ENCODE peak calls at places on chromosomes 11 and 22, in nine cellular contexts. D is effector CD4-positive, alpha-beta T cell; K is stimulated activated CD4-positive, alpha-beta T cell treated with anti-CD3 and anti-CD28 coated beads, Interleukin-4, amount 100 ng/mL, for 1 hour; I is dermis blood vessel endothelial cell; Y is tibial nerve; W is EL; A is mesenteric fat pad; J is heart left ventricle; H is fibroblast of villous mesenchyme. G is an unnamed sample.

GRCh38 chr11:76007179-76007578 is 192.2 kb downstream of the UVRAG start:
- DNase-seq in A (no peak), W (peak), Y (no peak), J (no peak), I (no peak), K (no peak), D (no peak), H (no peak), G (peak)

GRCh38 chr11:12995211-12995610 is 13.9 kb upstream of the RASSF10 start:
- DNase-seq in H (peak), A (no peak), D (no peak), W (no peak), Y (no peak), I (no peak), K (no peak), J (no peak), G (peak)

GRCh38 chr22:28867191-28867590 is 16.2 kb upstream of the ZNRF3 start:
- DNase-seq in Y (no peak), W (no peak), H (no peak), I (no peak), A (no peak), D (no peak), J (no peak), K (no peak), G (no peak)

GRCh38 chr22:27534720-27535125 is 266.8 kb downstream of the MN1 start:
- DNase-seq in I (no peak), K (no peak), H (peak), J (no peak), D (no peak), W (peak), A (no peak), Y (no peak), G (peak)

GRCh38 chr11:75814369-75814685 is 683 bp upstream of the UVRAG start:
- DNase-seq in D (no peak), A (no peak), J (no peak), H (no peak), Y (no peak), I (no peak), W (no peak), K (no peak), G (no peak)

GRCh38 chr11:7592706-7593105 is 78.9 kb downstream of the PPFIBP2 start:
- DNase-seq in J (peak), Y (no peak), W (peak), D (no peak), A (no peak), K (no peak), H (peak), I (no peak), G (peak)

GRCh38 chr11:112401036-112401769 is 140.5 kb upstream of the PLET1 start:
- DNase-seq in W (peak), Y (no peak), K (no peak), J (no peak), D (no peak), A (no peak), I (peak), H (no peak), G (no peak)

GRCh38 chr11:14417975-14418374 is 59.0 kb upstream of the RRAS2 start:
- DNase-seq in A (no peak), K (no peak), Y (no peak), D (no peak), H (no peak), I (no peak), J (no peak), W (peak), G (peak)

GRCh38 chr11:34790620-34791019 is 125.6 kb downstream of the APIP start:
- DNase-seq in H (no peak), Y (no peak), W (peak), D (no peak), A (no peak), I (peak), K (no peak), J (no peak), G (no peak)

GRCh38 chr22:42399315-42400271 is 32.6 kb downstream of the NFAM1 start:
- DNase-seq in H (peak), Y (no peak), J (peak), K (no peak), W (no peak), I (no peak), A (no peak), D (no peak), G (no peak)

GRCh38 chr22:42397332-42398246 is 34.6 kb downstream of the NFAM1 start:
- DNase-seq in J (peak), I (peak), W (no peak), K (no peak), Y (no peak), H (no peak), D (no peak), A (no peak), G (no peak)

GRCh38 chr11:73982990-73983763 is 534 bp upstream of the UCP2 start:
- DNase-seq in I (peak), Y (peak), H (peak), W (peak), D (peak), A (peak), K (peak), J (peak), G (peak)